ENCODE peak calls at places on chromosomes 5 and 9, in nine cellular contexts. C is IMR-90, S is A549, W is uterus, K is breast epithelium, U is heart left ventricle, I is ovary, P is gastrocnemius medialis, G is suprapubic skin. E is an unnamed sample.

GRCh38 chr9:115810166-115810565 is 343.4 kb upstream of the PAPPA start:
- DNase-seq in S (no peak), U (no peak), P (no peak), W (no peak), C (no peak), K (no peak), G (no peak), I (no peak), E (no peak)

GRCh38 chr5:84524491-84524890 is 139.8 kb upstream of the EDIL3 start:
- DNase-seq in I (no peak), S (no peak), P (no peak), K (no peak), C (peak), G (no peak), U (no peak), W (no peak), E (no peak)

GRCh38 chr9:121350993-121351561 is 19.0 kb downstream of the STOM start:
- DNase-seq in P (no peak), G (peak), C (peak), K (peak), I (peak), U (peak), S (peak), W (peak), E (no peak)

GRCh38 chr5:148397968-148398595 is 14.3 kb downstream of the FBXO38 start:
- DNase-seq in G (no peak), S (no peak), I (no peak), U (no peak), C (no peak), P (no peak), K (no peak), W (no peak), E (no peak)

GRCh38 chr9:123339666-123340414 is 16.2 kb upstream of the CRB2 start:
- DNase-seq in C (no peak), W (no peak), S (no peak), U (no peak), G (no peak), I (no peak), K (no peak), P (no peak), E (no peak)

GRCh38 chr5:132134384-132134783 is 60.8 kb downstream of the CSF2 start:
- DNase-seq in S (peak), K (no peak), W (no peak), G (no peak), P (no peak), C (peak), I (no peak), U (no peak), E (no peak)

GRCh38 chr5:98769256-98770157 is 4.0 kb upstream of the RGMB start:
- DNase-seq in U (peak), I (peak), G (no peak), W (peak), K (no peak), C (peak), P (peak), S (peak), E (peak)

GRCh38 chr9:127177221-127177620 is 54.8 kb upstream of the ANGPTL2 start:
- DNase-seq in I (peak), C (no peak), W (no peak), G (peak), U (peak), P (no peak), S (no peak), K (peak), E (peak)

GRCh38 chr5:169808118-169808581 is 171.1 kb downstream of the DOCK2 start:
- DNase-seq in C (no peak), P (no peak), W (no peak), I (no peak), S (no peak), K (no peak), G (no peak), U (no peak), E (no peak)

GRCh38 chr9:90156318-90156717 is 486.3 kb downstream of the DIRAS2 start:
- DNase-seq in K (no peak), W (no peak), C (no peak), U (no peak), P (no peak), I (no peak), G (no peak), S (no peak), E (no peak)

GRCh38 chr9:504921-505821 is 290.5 kb downstream of the DOCK8 start:
- DNase-seq in S (peak), K (no peak), U (peak), C (no peak), G (no peak), W (peak), P (peak), I (peak), E (no peak)

GRCh38 chr9:69376651-69377050 is 51.6 kb downstream of the ENTREP1 start:
- DNase-seq in P (peak), S (peak), G (no peak), C (peak), I (peak), K (peak), U (peak), W (peak), E (no peak)

GRCh38 chr5:84445049-84445685 is 60.5 kb upstream of the EDIL3 start:
- DNase-seq in P (no peak), U (no peak), C (peak), W (no peak), G (no peak), K (no peak), S (no peak), I (no peak), E (no peak)

GRCh38 chr5:170195876-170196275 is 36.9 kb upstream of the C5orf58 start:
- DNase-seq in I (no peak), U (no peak), G (no peak), P (no peak), S (no peak), K (no peak), C (no peak), W (no peak), E (no peak)

GRCh38 chr5:170338933-170339779 is 41.6 kb upstream of the LCP2 start:
- DNase-seq in P (no peak), K (no peak), I (no peak), S (no peak), C (no peak), W (no peak), U (no peak), G (no peak), E (peak)

GRCh38 chr9:137236936-137237421 is 4.1 kb upstream of the TUBB4B start:
- DNase-seq in C (no peak), K (no peak), P (no peak), I (no peak), U (no peak), W (no peak), G (no peak), S (no peak), E (no peak)

GRCh38 chr5:79990205-79990597 is 861 bp downstream of the MTX3 start:
- DNase-seq in P (no peak), U (no peak), G (no peak), S (no peak), C (peak), W (no peak), I (no peak), K (no peak), E (no peak)

GRCh38 chr5:126527158-126527557 is 67.9 kb downstream of the ALDH7A1 start:
- DNase-seq in W (no peak), S (no peak), K (no peak), U (no peak), P (no peak), G (no peak), C (no peak), I (no peak), E (no peak)

GRCh38 chr9:132562313-132562588 is 20.2 kb upstream of the BARHL1 start:
- DNase-seq in U (no peak), I (no peak), C (no peak), P (no peak), G (no peak), W (no peak), S (no peak), K (no peak), E (no peak)

GRCh38 chr9:19162956-19163355 is 35.7 kb upstream of the PLIN2 start:
- DNase-seq in K (no peak), W (peak), U (no peak), P (peak), I (no peak), G (no peak), S (peak), C (no peak), E (peak)

GRCh38 chr5:147750065-147750464 is 32.5 kb downstream of the JAKMIP2 start:
- DNase-seq in K (no peak), U (no peak), C (no peak), P (no peak), S (no peak), I (no peak), W (no peak), G (no peak), E (no peak)

GRCh38 chr5:140357731-140358093 is 2.3 kb upstream of the SLC4A9 start:
- DNase-seq in W (peak), G (peak), U (peak), C (peak), I (peak), S (peak), P (peak), K (peak), E (peak)

GRCh38 chr9:91577540-91577939 is 153.9 kb upstream of the NFIL3 start:
- DNase-seq in U (no peak), W (no peak), C (no peak), I (no peak), P (no peak), S (no peak), K (no peak), G (no peak), E (no peak)

GRCh38 chr9:133005221-133005760 is 25.5 kb upstream of the GTF3C5 start:
- DNase-seq in W (no peak), G (no peak), K (no peak), I (no peak), S (no peak), U (no peak), P (no peak), C (no peak), E (no peak)

GRCh38 chr5:104283158-104283557 is 720.6 kb upstream of the NUDT12 start:
- DNase-seq in W (no peak), P (no peak), C (no peak), K (no peak), S (no peak), G (no peak), U (no peak), I (no peak), E (no peak)

GRCh38 chr5:22852807-22853670 is at the start of gene CDH12:
- DNase-seq in K (no peak), I (no peak), C (no peak), U (no peak), G (no peak), P (no peak), W (no peak), S (no peak), E (no peak)

GRCh38 chr9:130488621-130489330 is 44.0 kb downstream of the ASS1 start:
- DNase-seq in U (no peak), G (no peak), C (no peak), K (no peak), P (no peak), W (no peak), I (no peak), S (no peak), E (no peak)
- TF ChIP-seq CTCF in U (no peak), G (no peak), C (no peak), K (no peak), P (no peak), W (no peak), I (no peak), S (no peak), E (no peak)

DNA sequence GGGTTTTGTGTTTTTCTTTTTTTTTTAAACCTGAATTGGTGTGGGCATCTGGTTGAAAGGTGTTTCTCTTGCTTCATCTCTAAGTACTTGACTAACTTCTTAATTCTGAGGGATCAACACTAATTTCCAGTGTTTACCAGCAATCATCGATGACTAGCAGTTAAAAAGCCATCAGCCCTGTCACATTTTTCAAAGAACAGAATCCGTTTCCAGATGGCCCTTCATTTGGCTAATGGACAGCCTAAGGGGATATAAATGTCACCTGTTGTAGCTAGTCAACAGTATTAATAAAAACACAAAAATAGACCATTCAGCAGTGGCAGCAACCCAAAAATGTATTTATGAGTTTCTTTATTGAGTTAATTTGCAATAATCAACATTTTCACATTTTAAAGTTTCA is 1076.5 kb downstream of the MAT2B start:
- DNase-seq in S (no peak), U (no peak), P (no peak), C (no peak), K (no peak), W (no peak), G (no peak), I (no peak), E (no peak)
- H3K4me3 ChIP-seq in S (no peak), U (no peak), P (no peak), C (no peak), K (no peak), W (no peak), G (no peak), I (no peak), E (no peak)

GRCh38 chr9:37798677-37799076 is 1.9 kb upstream of the DCAF10 start:
- DNase-seq in W (no peak), S (no peak), C (no peak), G (no peak), U (no peak), P (no peak), K (no peak), I (no peak), E (no peak)

GRCh38 chr9:37801959-37802711 is 1.5 kb downstream of the DCAF10 start:
- DNase-seq in U (no peak), I (no peak), C (no peak), G (no peak), P (no peak), K (no peak), W (no peak), S (no peak), E (no peak)

GRCh38 chr9:37801287-37801850 is 772 bp downstream of the DCAF10 start:
- DNase-seq in C (peak), W (peak), S (peak), P (no peak), K (no peak), I (no peak), U (peak), G (no peak), E (no peak)

GRCh38 chr9:37806271-37806670 is 5.7 kb downstream of the DCAF10 start:
- DNase-seq in G (no peak), I (no peak), P (no peak), U (no peak), S (no peak), W (no peak), C (no peak), K (no peak), E (no peak)

GRCh38 chr9:37800631-37801286 is at the start of gene DCAF10:
- DNase-seq in S (peak), K (peak), G (peak), P (peak), U (peak), C (peak), W (peak), I (peak), E (peak)
- TF ChIP-seq POLR2A in S (peak), K (peak), G (peak), P (peak), U (peak), C (peak), W (no peak), I (peak), E (no peak)

GRCh38 chr5:16453609-16454008 is 12.0 kb downstream of the ZNF622 start:
- DNase-seq in I (no peak), K (no peak), C (no peak), P (no peak), U (no peak), S (no peak), G (no peak), W (no peak), E (no peak)
- TF ChIP-seq CTCF in I (no peak), K (no peak), C (no peak), P (no peak), U (peak), S (no peak), G (no peak), W (no peak), E (no peak)

E was measured in lower leg skin.